ENCODE peak calls at places on chromosomes 2 and 18, in ten cellular contexts. Q is DND-41; O is aorta; P is astrocyte; W is prostate gland; Z is right atrium auricular region; F is left lung; S is CD4-positive, CD25-positive, alpha-beta regulatory T cell; Y is CD8-positive, alpha-beta memory T cell; V is tibial nerve. D is an unnamed sample.
A peak's percentile ranks its signal among the peaks of the same experiment; 100 is the strongest.

GRCh38 chr18:702957-703659 is 9.3 kb downstream of the ENOSF1 start:
- DNase-seq in V (no peak), O (no peak), F (no peak), W (no peak), Q (no peak), Z (peak; percentile 7), Y (no peak), S (no peak), P (peak; percentile 96), D (no peak)

GRCh38 chr2:239730897-239731296 is 294.2 kb downstream of the NDUFA10 start:
- DNase-seq in O (peak; percentile 20), F (no peak), V (no peak), Q (no peak), W (no peak), S (no peak), P (no peak), Y (no peak), Z (no peak), D (no peak)

GRCh38 chr2:61419129-61419528 is 51.8 kb downstream of the USP34 start:
- DNase-seq in Y (peak; percentile 24), S (peak; percentile 24), F (no peak), Q (no peak), W (no peak), Z (no peak), O (no peak), P (peak; percentile 36), V (no peak), D (peak; percentile 26)

GRCh38 chr2:8663997-8664396 is 17.9 kb upstream of the ID2 start:
- DNase-seq in F (no peak), S (no peak), W (no peak), Y (no peak), Q (no peak), O (no peak), P (no peak), Z (no peak), V (no peak), D (no peak)

GRCh38 chr18:60892855-60893254 is 440.4 kb upstream of the CDH20 start:
- DNase-seq in F (no peak), Q (no peak), P (peak; percentile 68), W (no peak), Y (no peak), S (no peak), V (no peak), Z (no peak), O (no peak), D (no peak)

GRCh38 chr2:46367286-46367685 is 70.1 kb downstream of the EPAS1 start:
- DNase-seq in Q (no peak), F (no peak), S (no peak), Y (no peak), W (no peak), P (peak; percentile 28), Z (no peak), O (no peak), V (no peak), D (no peak)

GRCh38 chr2:11796190-11797171 is 50.0 kb downstream of the LPIN1 start:
- DNase-seq in Y (no peak), O (no peak), W (no peak), S (no peak), V (no peak), Z (peak; percentile 57), Q (no peak), P (peak; percentile 8), F (no peak), D (no peak)

GRCh38 chr18:50970006-50970405 is 2.2 kb downstream of the ELAC1 start:
- DNase-seq in V (no peak), S (no peak), Z (no peak), F (no peak), O (no peak), Y (no peak), Q (no peak), P (no peak), W (peak; percentile 78), D (no peak)

GRCh38 chr2:150909613-150910012 is 352.1 kb downstream of the RBM43 start:
- DNase-seq in Y (no peak), Z (no peak), Q (no peak), S (no peak), V (no peak), O (no peak), W (no peak), P (no peak), F (no peak), D (no peak)

GRCh38 chr2:196592912-196593881 is 46.3 kb upstream of the CCDC150 start:
- DNase-seq in Y (no peak), S (no peak), Q (peak; percentile 65), V (no peak), Z (no peak), O (peak; percentile 51), F (peak; percentile 84), W (no peak), P (peak; percentile 60), D (no peak)

GRCh38 chr18:22946841-22947240 is 13.7 kb downstream of the RBBP8 start:
- DNase-seq in V (no peak), O (no peak), S (no peak), P (no peak), F (no peak), W (no peak), Q (no peak), Y (no peak), Z (no peak), D (no peak)

GRCh38 chr2:15498554-15498953 is 62.6 kb downstream of the NBAS start:
- DNase-seq in Y (no peak), S (no peak), W (no peak), F (no peak), V (no peak), Z (no peak), Q (no peak), O (no peak), P (no peak), D (no peak)

DNA sequence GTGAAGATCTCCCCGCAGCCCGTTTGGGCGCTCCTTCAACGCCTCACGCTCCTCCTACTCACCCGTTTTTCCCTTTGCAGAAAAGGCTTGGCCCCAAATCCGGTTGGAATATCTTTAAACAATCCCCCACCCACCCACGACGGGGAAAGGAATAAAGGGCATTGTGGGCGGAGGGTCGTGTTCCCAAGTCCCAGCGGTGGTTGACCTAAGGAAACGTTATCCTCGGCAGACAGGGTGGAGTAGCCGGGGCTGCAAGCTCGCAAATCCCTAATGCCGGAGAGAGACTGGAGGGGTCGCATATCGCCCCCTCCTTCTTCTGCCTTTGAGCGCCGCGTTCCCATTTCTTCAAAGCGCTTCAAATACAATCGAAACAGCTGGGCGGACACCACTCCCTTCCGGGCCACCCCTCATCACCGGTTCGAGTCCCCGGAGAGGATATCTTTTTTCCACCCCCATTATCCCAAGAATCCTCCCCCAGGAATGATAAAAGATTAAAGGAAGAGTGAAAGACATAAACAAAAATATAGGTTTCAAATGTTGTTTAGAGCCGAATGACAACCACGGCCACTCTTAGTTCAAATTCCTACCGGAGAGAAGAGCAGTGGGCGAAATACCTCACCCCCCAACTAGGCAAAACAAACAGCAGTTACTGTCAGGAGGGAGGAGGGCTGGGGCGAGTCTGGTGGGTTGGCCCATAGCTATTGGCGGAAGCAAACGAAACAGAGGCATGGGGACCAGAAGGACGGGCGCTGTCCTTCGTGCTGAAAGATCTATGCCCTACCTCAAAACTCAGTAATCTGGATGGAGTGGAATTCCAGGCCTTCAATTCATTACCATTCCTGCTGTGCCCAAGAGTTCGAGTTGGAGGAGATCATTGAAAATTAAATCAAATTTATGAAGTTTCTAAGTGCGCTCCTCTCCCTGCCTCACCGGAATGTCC is 2.8 kb upstream of the GAD1 start:
- DNase-seq in Q (peak; percentile 38), P (peak; percentile 35), Y (no peak), W (no peak), Z (no peak), S (no peak), O (no peak), F (no peak), V (no peak), D (no peak)
- H3K4me3 ChIP-seq in Q (no peak overlapping the region), P (no peak overlapping the region), Y (no peak overlapping the region), W (no peak overlapping the region), Z (no peak overlapping the region), S (no peak overlapping the region), O (no peak overlapping the region), F (no peak overlapping the region), V (no peak overlapping the region), D (no peak overlapping the region)

DNA sequence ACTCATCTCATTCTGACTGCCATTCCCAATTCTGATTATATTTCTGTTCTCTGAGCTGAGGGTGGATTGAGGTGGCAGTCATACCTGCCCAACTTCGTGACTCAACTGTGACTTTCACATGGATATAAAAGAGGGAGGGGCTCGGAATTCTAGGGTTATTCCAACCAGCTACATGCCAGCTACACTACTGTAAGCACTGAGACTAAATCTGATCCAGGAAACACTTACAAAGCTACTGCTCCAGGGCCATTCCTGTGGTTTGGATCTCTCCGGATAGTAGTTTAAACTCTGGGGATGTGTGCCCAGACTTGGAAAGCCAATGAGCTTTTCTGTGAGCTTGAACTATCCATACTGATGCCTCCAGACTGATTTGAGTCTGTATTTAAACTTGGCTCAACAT is 7.9 kb downstream of the MAP2 start:
- DNase-seq in S (no peak), Z (no peak), O (no peak), V (no peak), P (peak; percentile 80), F (no peak), Q (no peak), W (peak; percentile 18), Y (no peak), D (peak; percentile 15)
- H3K27ac ChIP-seq in S (no peak overlapping the region), Z (no peak overlapping the region), O (no peak overlapping the region), V (no peak overlapping the region), P (no peak overlapping the region), F (no peak overlapping the region), Q (no peak overlapping the region), W (no peak overlapping the region), Y (no peak overlapping the region), D (no peak overlapping the region)

DNA sequence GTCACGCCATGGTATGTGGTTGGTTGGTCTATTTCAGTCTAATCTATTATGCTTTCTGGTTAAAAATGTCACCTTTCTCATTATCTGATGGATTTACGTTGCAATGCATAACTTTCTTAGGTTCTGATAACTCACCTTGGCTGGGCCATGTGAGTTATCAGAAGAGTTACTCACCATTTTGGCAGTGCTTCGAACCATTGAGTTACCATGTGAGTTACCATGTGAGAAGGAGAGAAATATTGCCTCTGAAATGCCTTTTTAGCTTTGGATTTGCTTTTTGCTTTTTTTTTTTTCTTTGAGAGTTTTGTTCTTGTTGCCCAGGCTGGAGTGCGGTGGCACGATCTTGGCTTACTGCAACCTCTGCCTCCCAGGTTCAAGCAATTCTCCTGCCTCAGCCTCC is 1.6 kb downstream of the SMARCAL1 start:
- DNase-seq in F (no peak), S (no peak), O (no peak), P (no peak), Y (no peak), Q (no peak), V (no peak), Z (no peak), W (no peak), D (no peak)
- H3K4me3 ChIP-seq in F (no peak overlapping the region), S (peak overlapping the region; percentile 13), O (no peak overlapping the region), P (no peak overlapping the region), Y (no peak overlapping the region), Q (no peak overlapping the region), V (no peak overlapping the region), Z (no peak overlapping the region), W (no peak overlapping the region), D (no peak overlapping the region)

GRCh38 chr2:232629201-232629475 is 4.3 kb upstream of the EFHD1 start:
- DNase-seq in O (no peak), W (no peak), V (no peak), Q (no peak), P (no peak), Y (no peak), S (no peak), Z (no peak), F (no peak), D (no peak)
- H3K27ac ChIP-seq in O (no peak overlapping the region), W (no peak overlapping the region), V (no peak overlapping the region), Q (no peak overlapping the region), P (no peak overlapping the region), Y (no peak overlapping the region), S (no peak overlapping the region), Z (peak overlapping the region; percentile 48), F (no peak overlapping the region), D (no peak overlapping the region)

D was measured in CD4-positive, alpha-beta memory T cell.